ENCODE peak calls at places on chromosome 12, in five cellular contexts. O, G, M, J and L are unnamed samples.

GRCh38 chr12:64181504-64182291 is 40.4 kb downstream of the KICS2 start:
- DNase-seq in M (peak), O (peak), J (peak), G (peak), L (peak)

GRCh38 chr12:18861287-18861858 is 123.5 kb downstream of the CAPZA3 start:
- DNase-seq in G (no peak), J (no peak), M (no peak), O (no peak), L (peak)

GRCh38 chr12:111314949-111315539 is 53.9 kb downstream of the PHETA1 start:
- DNase-seq in J (no peak), M (no peak), G (no peak), O (no peak), L (no peak)

GRCh38 chr12:41277019-41277770 is 89.1 kb downstream of the PDZRN4 start:
- DNase-seq in J (no peak), O (peak), G (no peak), M (peak), L (peak)

GRCh38 chr12:64733857-64734256 is 25.3 kb downstream of the GNS start:
- DNase-seq in G (no peak), M (no peak), J (peak), O (peak), L (no peak)

GRCh38 chr12:32051511-32052299 is 54.9 kb upstream of the BICD1 start:
- DNase-seq in M (no peak), J (no peak), G (peak), O (no peak), L (no peak)

GRCh38 chr12:32102234-32102633 is 4.4 kb upstream of the BICD1 start:
- DNase-seq in J (no peak), G (no peak), O (no peak), M (no peak), L (no peak)

GRCh38 chr12:111170559-111170958 is 198.3 kb downstream of the PHETA1 start:
- DNase-seq in J (no peak), G (no peak), M (no peak), O (no peak), L (no peak)

GRCh38 chr12:125151284-125151683 is 86.0 kb downstream of the AACS start:
- DNase-seq in M (no peak), G (no peak), O (no peak), J (no peak), L (no peak)

GRCh38 chr12:15256760-15257159 is 35.5 kb upstream of the RERG start:
- DNase-seq in O (no peak), G (no peak), M (no peak), J (no peak), L (no peak)

GRCh38 chr12:503111-503761 is 43.5 kb downstream of the B4GALNT3 start:
- DNase-seq in J (no peak), O (peak), M (no peak), G (no peak), L (peak)

GRCh38 chr12:64779349-64779974 is 20.3 kb upstream of the GNS start:
- DNase-seq in J (no peak), M (no peak), G (no peak), O (peak), L (peak)

GRCh38 chr12:130162267-130162666 is at the start of gene FZD10:
- DNase-seq in J (peak), M (peak), G (peak), O (peak), L (no peak)

GRCh38 chr12:8692573-8692972 is 5.2 kb upstream of the RIMKLB start:
- DNase-seq in O (peak), J (no peak), G (peak), M (peak), L (no peak)

GRCh38 chr12:27517532-27517931 is 6.5 kb upstream of the PPFIBP1 start:
- DNase-seq in O (no peak), G (no peak), J (no peak), M (no peak), L (no peak)

GRCh38 chr12:122323311-122324019 is 57.2 kb upstream of the VPS33A start:
- DNase-seq in M (no peak), J (no peak), G (no peak), O (no peak), L (no peak)

GRCh38 chr12:122322501-122322900 is 56.2 kb upstream of the VPS33A start:
- DNase-seq in J (no peak), M (no peak), G (no peak), O (no peak), L (no peak)

GRCh38 chr12:122319312-122319638 is 53.0 kb upstream of the VPS33A start:
- DNase-seq in O (no peak), M (no peak), J (no peak), G (no peak), L (no peak)

GRCh38 chr12:122312926-122313325 is 46.6 kb upstream of the VPS33A start:
- DNase-seq in G (no peak), O (no peak), M (no peak), J (no peak), L (no peak)

GRCh38 chr12:122318607-122319311 is 52.5 kb upstream of the VPS33A start:
- DNase-seq in G (no peak), J (no peak), O (no peak), M (no peak), L (no peak)
- H3K27ac ChIP-seq in G (no peak), J (peak), O (no peak), M (peak), L (no peak)

DNA sequence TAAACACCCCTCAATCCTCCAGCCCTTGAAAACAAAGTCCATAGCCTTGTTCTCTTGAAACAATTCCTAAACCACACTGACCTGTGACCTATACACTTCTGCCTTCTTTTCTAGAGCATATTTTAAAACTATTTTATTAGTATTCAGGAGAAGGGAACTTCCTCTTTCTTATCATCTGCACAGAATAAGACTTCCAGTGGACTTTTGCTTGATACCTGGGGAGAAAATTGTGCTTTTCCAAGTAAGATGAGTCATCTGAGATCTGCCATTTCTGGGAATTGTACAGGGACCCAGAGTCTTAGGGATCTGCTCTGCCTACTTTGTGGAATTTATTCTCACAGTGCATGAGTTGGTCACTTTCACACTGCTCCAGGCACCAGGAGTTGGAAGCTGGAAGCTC is 10.5 kb upstream of the WNT5B start:
- DNase-seq in G (no peak), O (no peak), J (no peak), M (no peak), L (no peak)
- H3K4me3 ChIP-seq in G (no peak), O (no peak), J (no peak), M (no peak), L (no peak)

DNA sequence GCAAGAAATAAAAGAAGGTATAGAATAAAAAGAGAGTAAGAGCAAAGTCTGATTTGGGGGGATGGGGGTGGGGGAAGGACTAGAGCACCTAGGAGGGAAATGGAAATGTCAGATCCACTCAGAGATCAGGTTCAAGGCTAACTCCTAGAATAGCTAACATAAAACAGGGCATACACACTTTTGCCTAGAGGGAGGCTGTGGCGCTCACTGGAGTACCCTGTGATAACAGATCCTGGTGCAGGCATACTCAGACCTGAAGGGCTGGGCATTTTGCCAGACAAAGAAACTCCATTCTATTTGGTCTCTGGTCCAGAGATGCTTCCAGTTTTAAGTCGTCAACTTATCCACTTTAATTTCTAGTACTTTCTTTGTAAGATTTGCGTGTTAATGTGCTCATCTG is 5.8 kb downstream of the CTDSP2 start:
- DNase-seq in G (no peak), M (peak), O (peak), J (no peak), L (peak)
- H3K27ac ChIP-seq in G (no peak), M (peak), O (no peak), J (peak), L (no peak)

GRCh38 chr12:103519632-103520031 is 23.9 kb upstream of the C12orf42 start:
- DNase-seq in M (no peak), J (no peak), O (no peak), G (no peak), L (no peak)

GRCh38 chr12:103518899-103519298 is 23.1 kb upstream of the C12orf42 start:
- DNase-seq in M (no peak), G (no peak), J (no peak), O (no peak), L (no peak)

GRCh38 chr12:103517161-103517560 is 21.4 kb upstream of the C12orf42 start:
- DNase-seq in G (no peak), J (no peak), M (no peak), O (no peak), L (no peak)

DNA sequence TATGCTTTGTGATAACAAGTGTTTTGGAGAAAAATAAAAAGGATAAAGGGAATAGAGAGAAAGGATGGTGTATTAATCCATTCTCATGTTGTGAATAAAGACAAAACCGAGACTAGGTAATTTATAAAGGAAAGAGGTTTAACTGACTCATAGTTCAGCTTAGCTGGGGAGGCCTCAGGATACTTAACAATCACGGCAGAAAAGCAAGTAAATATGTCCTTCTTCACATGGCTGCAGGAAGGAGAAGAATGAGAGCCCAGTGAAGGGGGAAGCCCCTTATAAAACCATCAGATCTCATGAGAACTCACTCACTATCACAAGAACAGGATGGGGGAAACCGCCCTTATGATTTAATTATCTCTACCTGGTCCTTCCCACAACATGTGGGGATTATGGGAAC is 18.1 kb upstream of the C12orf42 start:
- DNase-seq in J (no peak), G (no peak), O (no peak), M (no peak), L (no peak)
- H3K4me3 ChIP-seq in J (no peak), G (no peak), O (no peak), M (no peak), L (no peak)

GRCh38 chr12:70815056-70815455 is 105.5 kb downstream of the PTPRR start:
- DNase-seq in O (no peak), M (no peak), J (no peak), G (no peak), L (no peak)
- H3K27ac ChIP-seq in O (no peak), M (no peak), J (no peak), G (no peak), L (no peak)

DNA sequence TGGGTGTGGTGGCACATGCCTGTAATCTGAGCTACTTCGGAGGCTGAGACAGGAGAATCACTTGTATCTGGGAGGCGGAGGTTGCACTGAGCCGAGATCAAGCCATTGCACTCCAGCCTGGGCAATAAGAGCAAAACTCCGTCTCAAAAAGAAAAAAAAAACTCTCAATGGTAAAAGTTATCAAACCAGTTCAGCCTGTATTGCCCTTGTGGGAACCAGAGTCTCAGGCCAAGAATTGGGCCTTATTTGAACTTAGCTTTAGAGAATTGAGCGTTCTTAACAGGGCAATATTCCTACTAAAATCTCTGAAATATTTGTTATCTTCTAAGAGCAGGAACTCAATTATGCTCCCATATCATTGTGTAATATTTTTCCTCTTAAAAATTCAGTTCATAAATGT is 7.7 kb upstream of the MDM2 start:
- DNase-seq in J (no peak), G (no peak), M (no peak), O (peak), L (peak)
- H3K4me3 ChIP-seq in J (no peak), G (no peak), M (no peak), O (no peak), L (no peak)

GRCh38 chr12:23945249-23945648 is 4.2 kb downstream of the SOX5 start:
- DNase-seq in J (no peak), G (no peak), M (no peak), O (no peak), L (no peak)
- H3K27ac ChIP-seq in J (no peak), G (no peak), M (no peak), O (no peak), L (no peak)

DNA sequence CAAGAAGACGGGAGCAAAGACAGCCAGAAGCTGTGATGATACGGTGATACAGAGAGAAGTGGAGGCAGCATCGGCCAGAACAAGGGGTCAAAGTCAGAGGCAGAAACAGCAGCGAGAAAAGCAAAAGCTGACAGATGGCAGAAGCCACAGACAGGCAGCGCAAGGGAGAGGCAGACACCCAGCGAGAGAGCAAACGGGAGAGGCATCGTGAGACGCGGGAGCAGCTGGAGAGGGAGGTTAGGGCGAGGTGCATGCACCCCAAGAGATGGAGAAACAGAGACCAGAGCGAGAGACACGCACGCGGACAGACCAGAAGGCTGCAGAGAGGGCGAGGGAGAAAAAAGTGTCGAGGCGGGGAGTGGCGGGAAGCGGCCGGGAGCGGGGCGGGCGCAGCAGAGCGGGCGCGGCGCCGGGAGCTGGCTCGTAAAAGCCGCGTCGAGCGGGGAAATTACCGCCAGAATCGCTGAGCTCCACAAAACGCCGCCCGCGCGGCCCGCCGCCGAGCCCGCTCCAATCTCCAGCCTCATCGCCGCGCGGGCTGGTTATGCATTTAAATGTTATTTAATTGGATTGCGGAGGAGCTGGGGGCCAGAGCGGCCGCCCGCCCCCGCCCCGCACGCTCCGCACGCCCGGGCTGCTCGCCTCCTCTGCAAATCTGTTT is 15.6 kb downstream of the SMUG1 start:
- DNase-seq in O (peak), M (peak), J (peak), G (peak), L (peak)
- H3K4me3 ChIP-seq in O (no peak), M (peak), J (peak), G (peak), L (peak)

GRCh38 chr12:52058631-52059324 is 7.5 kb downstream of the NR4A1 start:
- DNase-seq in O (no peak), G (peak), J (no peak), M (no peak), L (no peak)
- H3K27ac ChIP-seq in O (no peak), G (no peak), J (no peak), M (no peak), L (no peak)